ENCODE peak calls at places on chromosomes 13 and 19, in seven cellular contexts. J, T, F, E, M, L and S are unnamed samples.

GRCh38 chr13:25973085-25973484 is 78.7 kb downstream of the SHISA2 start:
- DNase-seq in T (no peak), L (peak; percentile 33), M (no peak), F (no peak), E (no peak), J (no peak), S (peak; percentile 54)

GRCh38 chr19:4710281-4710600 is 13.4 kb downstream of the DPP9 start:
- DNase-seq in M (no peak), L (no peak), F (no peak), J (no peak), T (no peak), E (no peak), S (no peak)

GRCh38 chr19:48997972-48998371 is 4.3 kb downstream of the RUVBL2 start:
- DNase-seq in L (peak; percentile 95), F (peak; percentile 93), T (peak; percentile 62), J (peak; percentile 62), E (peak; percentile 68), M (no peak), S (no peak)

GRCh38 chr13:42985312-42986175 is 6.5 kb downstream of the EPSTI1 start:
- DNase-seq in L (no peak), J (no peak), F (no peak), T (peak; percentile 81), M (no peak), E (no peak), S (no peak)

GRCh38 chr13:25753976-25754375 is 297.8 kb downstream of the SHISA2 start:
- DNase-seq in T (no peak), M (no peak), E (no peak), F (no peak), J (no peak), L (no peak), S (no peak)

GRCh38 chr13:45417790-45418534 is at the start of gene SLC25A30:
- DNase-seq in F (peak; percentile 93), M (peak; percentile 51), T (peak; percentile 97), L (peak; percentile 96), E (peak; percentile 95), J (peak; percentile 91), S (peak; percentile 98)

GRCh38 chr19:2627319-2627829 is 75.1 kb downstream of the GNG7 start:
- DNase-seq in L (no peak), E (peak; percentile 62), F (no peak), J (peak; percentile 92), T (peak; percentile 69), M (no peak), S (peak; percentile 95)

GRCh38 chr13:97212540-97213146 is 9.5 kb upstream of the MBNL2 start:
- DNase-seq in F (no peak), J (no peak), E (no peak), M (no peak), T (peak; percentile 36), L (peak; percentile 26), S (no peak)

GRCh38 chr19:47176627-47177090 is 46.0 kb downstream of the SAE1 start:
- DNase-seq in L (no peak), J (no peak), M (no peak), T (no peak), E (no peak), F (no peak), S (no peak)

GRCh38 chr13:34351134-34351533 is 533.2 kb downstream of the RFC3 start:
- DNase-seq in E (no peak), T (no peak), L (no peak), M (no peak), J (no peak), F (no peak), S (no peak)

GRCh38 chr19:27793128-27793643 is 1419.8 kb downstream of the UQCRFS1 start:
- DNase-seq in F (peak; percentile 83), L (peak; percentile 95), M (peak; percentile 61), E (peak; percentile 94), J (peak; percentile 90), T (peak; percentile 88), S (peak; percentile 90)

GRCh38 chr13:26112843-26113242 is 61.0 kb upstream of the SHISA2 start:
- DNase-seq in E (no peak), L (peak; percentile 48), J (no peak), M (no peak), F (no peak), T (no peak), S (no peak)

GRCh38 chr19:48992571-48993174 is 436 bp downstream of the GYS1 start:
- DNase-seq in J (no peak), E (no peak), L (peak; percentile 51), F (peak; percentile 65), M (no peak), T (no peak), S (no peak)

GRCh38 chr13:110873639-110874507 is 41.0 kb downstream of the ANKRD10 start:
- DNase-seq in E (no peak), F (no peak), M (no peak), J (no peak), T (no peak), L (no peak), S (no peak)

GRCh38 chr13:110014719-110015118 is 228.3 kb upstream of the IRS2 start:
- DNase-seq in J (no peak), M (no peak), E (no peak), L (no peak), T (no peak), F (no peak), S (no peak)

GRCh38 chr13:37138169-37138568 is 32.7 kb upstream of the CSNK1A1L start:
- DNase-seq in M (no peak), T (no peak), L (peak; percentile 64), J (peak; percentile 1), E (no peak), F (no peak), S (no peak)

GRCh38 chr19:35266149-35266903 is 2.4 kb upstream of the USF2 start:
- DNase-seq in L (no peak), T (peak; percentile 8), J (no peak), M (no peak), E (no peak), F (no peak), S (peak; percentile 76)

GRCh38 chr13:110653851-110654250 is 38.5 kb downstream of the NAXD start:
- DNase-seq in L (no peak), J (no peak), E (no peak), T (no peak), F (peak; percentile 37), M (no peak), S (peak; percentile 69)

GRCh38 chr19:35352448-35353304 is 5.0 kb downstream of the FFAR1 start:
- DNase-seq in L (peak; percentile 94), M (peak; percentile 73), T (peak; percentile 73), E (peak; percentile 72), J (peak; percentile 59), F (peak; percentile 77), S (peak; percentile 90)

GRCh38 chr13:27620377-27621115 is at the start of gene LNX2:
- DNase-seq in M (peak; percentile 80), J (peak; percentile 90), F (peak; percentile 97), T (peak; percentile 99), L (peak; percentile 98), E (peak; percentile 99), S (peak; percentile 99)
- TF ChIP-seq POLR2AphosphoS5 in M (no peak), J (peak; percentile 57), F (peak; percentile 64), T (peak; percentile 95), L (peak; percentile 84), E (peak; percentile 45), S (peak; percentile 90)

DNA sequence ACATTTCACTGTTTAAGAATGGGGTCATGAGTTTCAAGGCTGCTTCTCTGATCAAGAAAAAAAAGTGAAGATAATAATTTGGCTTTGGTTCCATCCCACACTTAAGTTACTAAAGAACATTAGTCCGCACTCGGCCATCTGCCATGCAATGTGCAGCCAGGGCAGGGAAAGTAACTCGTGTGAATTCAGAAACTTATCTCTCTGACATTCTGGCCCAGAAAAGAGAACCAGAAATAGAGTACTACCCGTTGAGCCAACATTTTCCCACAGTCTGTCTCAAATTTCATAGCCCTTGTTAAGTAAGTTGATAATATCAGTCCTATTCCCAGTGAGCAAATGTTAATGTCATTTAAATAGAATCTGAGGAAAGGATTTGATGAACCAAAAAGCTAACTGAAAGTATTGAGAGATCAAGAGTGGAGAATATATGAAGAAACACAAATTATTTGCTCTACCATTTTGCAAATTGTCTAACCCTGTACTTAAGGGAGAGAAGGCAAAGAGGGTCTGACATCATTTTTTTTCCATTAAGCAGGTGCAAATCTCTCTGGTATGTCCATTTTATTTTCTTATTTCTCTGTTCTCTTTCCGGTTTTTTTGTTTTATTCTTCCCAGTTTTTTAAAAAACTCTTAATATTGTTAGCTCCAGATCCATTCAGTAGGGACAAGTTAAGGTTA is 156.3 kb downstream of the NDFIP2 start:
- DNase-seq in E (no peak), T (no peak), M (no peak), J (no peak), F (no peak), L (no peak), S (no peak)
- TF ChIP-seq POLR2AphosphoS5 in E (no peak), T (no peak), M (no peak), J (no peak), F (no peak), L (no peak), S (no peak)

GRCh38 chr19:56317749-56318148 is 3.1 kb upstream of the ZSCAN5A start:
- DNase-seq in L (no peak), F (no peak), M (no peak), J (no peak), E (no peak), T (no peak), S (no peak)

GRCh38 chr19:56324425-56324824 is 9.8 kb upstream of the ZSCAN5A start:
- DNase-seq in J (no peak), T (no peak), M (no peak), E (no peak), L (no peak), F (no peak), S (no peak)

GRCh38 chr19:56316728-56317127 is 2.1 kb upstream of the ZSCAN5A start:
- DNase-seq in L (no peak), E (no peak), J (no peak), M (no peak), F (no peak), T (no peak), S (no peak)

GRCh38 chr19:56321254-56321980 is 6.8 kb upstream of the ZSCAN5A start:
- DNase-seq in E (no peak), T (no peak), J (no peak), F (no peak), M (no peak), L (no peak), S (no peak)

GRCh38 chr19:56321981-56322558 is 7.4 kb upstream of the ZSCAN5A start:
- DNase-seq in M (no peak), J (no peak), L (no peak), F (no peak), T (no peak), E (peak; percentile 75), S (no peak)
- TF ChIP-seq POLR2AphosphoS5 in M (no peak), J (no peak), L (no peak), F (no peak), T (no peak), E (peak; percentile 51), S (no peak)

DNA sequence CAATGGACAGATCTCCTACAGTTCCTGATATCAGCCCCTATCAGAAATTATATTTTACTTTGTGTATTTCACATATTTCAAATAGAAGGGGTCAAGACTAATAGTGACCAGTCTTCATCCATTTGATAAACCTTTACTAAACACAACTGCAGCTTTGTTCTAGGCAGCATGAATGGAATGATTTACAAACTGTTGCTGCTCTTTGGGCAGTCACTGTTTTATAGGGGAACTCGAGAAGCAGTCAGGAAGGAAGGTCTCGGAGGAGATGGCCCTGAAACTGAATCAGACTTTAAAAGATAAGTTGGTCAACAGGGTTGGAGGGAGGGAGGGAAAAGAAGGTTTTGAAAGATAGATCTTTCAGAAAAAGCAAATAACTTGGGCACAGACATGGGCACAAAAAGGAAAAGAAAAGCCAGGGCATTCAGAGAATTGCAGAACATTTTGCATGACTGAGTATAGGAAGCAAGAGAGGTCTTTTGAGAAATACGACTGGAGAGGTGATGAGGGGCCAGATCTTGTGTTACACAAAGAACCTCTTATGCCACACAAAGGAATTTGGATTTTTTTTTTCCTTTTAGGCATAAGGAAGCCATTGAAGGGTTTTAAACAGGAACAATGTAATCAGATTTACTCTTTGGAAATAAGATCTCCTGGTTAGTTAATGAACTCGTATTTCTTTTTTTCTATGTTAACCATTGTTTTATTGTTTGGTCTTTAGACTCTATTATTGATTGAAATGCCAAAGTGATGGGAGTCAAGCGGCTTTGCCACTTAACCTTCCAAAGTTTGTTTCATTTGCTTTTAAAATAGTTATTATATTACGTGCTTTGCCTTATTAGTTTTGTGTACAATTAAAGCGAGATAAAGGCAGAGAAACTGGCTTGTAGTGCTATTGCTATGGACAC is 37.5 kb upstream of the SACS start:
- DNase-seq in J (no peak), L (no peak), F (no peak), M (no peak), E (no peak), T (no peak), S (no peak)
- TF ChIP-seq POLR2AphosphoS5 in J (no peak), L (no peak), F (no peak), M (no peak), E (no peak), T (no peak), S (no peak)